ENCODE peak calls at places on chromosomes 7 and 10, in six cellular contexts. U, Y, W, Q, T and O are unnamed samples.
A peak's percentile ranks its signal among the peaks of the same experiment; 100 is the strongest.

GRCh38 chr10:103742779-103743178 is 112.6 kb downstream of the SH3PXD2A start:
- DNase-seq in T (no peak), U (no peak), Q (no peak), W (no peak), Y (no peak), O (no peak)

GRCh38 chr10:123786306-123786705 is 105.3 kb downstream of the CPXM2 start:
- DNase-seq in Y (no peak), T (no peak), W (no peak), U (no peak), Q (no peak), O (no peak)

GRCh38 chr10:71132321-71132810 is 80.0 kb upstream of the UNC5B start:
- DNase-seq in W (no peak), T (no peak), Q (no peak), Y (no peak), U (no peak), O (no peak)

GRCh38 chr10:71812913-71813590 is 38.0 kb downstream of the PSAP start:
- DNase-seq in Q (no peak), U (no peak), Y (no peak), W (no peak), T (no peak), O (no peak)

GRCh38 chr7:156148995-156149394 is 336.7 kb upstream of the SHH start:
- DNase-seq in U (no peak), Q (no peak), Y (no peak), T (no peak), W (no peak), O (no peak)

GRCh38 chr10:70749756-70750155 is 35.4 kb downstream of the TBATA start:
- DNase-seq in W (no peak), T (no peak), Q (no peak), Y (no peak), U (no peak), O (no peak)

GRCh38 chr7:50477640-50478039 is 27.5 kb upstream of the FIGNL1 start:
- DNase-seq in W (no peak), Q (no peak), T (no peak), U (no peak), Y (no peak), O (no peak)

GRCh38 chr7:15280078-15280734 is 281.6 kb downstream of the AGMO start:
- DNase-seq in Y (no peak), W (no peak), Q (no peak), T (no peak), U (no peak), O (no peak)

GRCh38 chr10:59098811-59099452 is 77.5 kb upstream of the PHYHIPL start:
- DNase-seq in Y (no peak), W (no peak), T (no peak), Q (peak; percentile 2), U (no peak), O (no peak)

GRCh38 chr7:42237162-42237821 is at the start of gene GLI3:
- DNase-seq in W (peak; percentile 78), Y (peak; percentile 87), Q (peak; percentile 91), U (peak; percentile 85), T (peak; percentile 88), O (no peak)

GRCh38 chr7:130387306-130387627 is 7.0 kb downstream of the CPA1 start:
- DNase-seq in U (no peak), Y (no peak), W (no peak), Q (no peak), T (no peak), O (no peak)

GRCh38 chr7:1593091-1593866 is 23.4 kb upstream of the PSMG3 start:
- DNase-seq in W (no peak), Y (no peak), U (no peak), T (no peak), Q (no peak), O (peak; percentile 25)

GRCh38 chr10:47287805-47288204 is 12.2 kb upstream of the GDF10 start:
- DNase-seq in T (no peak), U (no peak), Q (no peak), Y (no peak), W (no peak), O (no peak)

GRCh38 chr10:83199357-83199756 is 940.0 kb upstream of the GHITM start:
- DNase-seq in Q (no peak), T (no peak), Y (no peak), W (no peak), U (no peak), O (no peak)

GRCh38 chr10:69728335-69728861 is 73.3 kb upstream of the COL13A1 start:
- DNase-seq in T (no peak), Y (peak; percentile 48), W (no peak), Q (no peak), U (no peak), O (no peak)

GRCh38 chr10:117237401-117237991 is 3.4 kb upstream of the SLC18A2 start:
- DNase-seq in T (no peak), W (no peak), Y (no peak), Q (no peak), U (no peak), O (no peak)

GRCh38 chr7:25255603-25256320 is 27.5 kb upstream of the NPVF start:
- DNase-seq in U (no peak), Y (no peak), Q (no peak), T (no peak), W (no peak), O (no peak)

GRCh38 chr10:80729896-80730295 is 192.2 kb downstream of the SH2D4B start:
- DNase-seq in W (no peak), T (no peak), Y (no peak), Q (no peak), U (no peak), O (no peak)

GRCh38 chr10:132962623-132963429 is 20.5 kb upstream of the CFAP46 start:
- DNase-seq in W (no peak), Q (no peak), U (no peak), Y (peak; percentile 14), T (no peak), O (no peak)

GRCh38 chr7:156897673-156898072 is 4.7 kb upstream of the LMBR1 start:
- DNase-seq in W (no peak), U (no peak), Q (no peak), T (no peak), Y (no peak), O (no peak)

GRCh38 chr7:27961255-27961654 is 219.3 kb downstream of the JAZF1 start:
- DNase-seq in U (no peak), T (no peak), Y (peak; percentile 34), Q (no peak), W (no peak), O (no peak)

GRCh38 chr7:55177068-55177530 is 158.3 kb downstream of the EGFR start:
- DNase-seq in U (no peak), Y (no peak), Q (no peak), W (no peak), T (no peak), O (no peak)

GRCh38 chr10:76202777-76203176 is 771.4 kb downstream of the LRMDA start:
- DNase-seq in Q (no peak), T (no peak), W (no peak), U (no peak), Y (peak; percentile 26), O (no peak)

GRCh38 chr10:85515316-85515715 is 851.3 kb downstream of the GRID1 start:
- DNase-seq in U (no peak), Q (no peak), T (no peak), W (no peak), Y (no peak), O (no peak)

GRCh38 chr10:85508159-85508558 is 858.4 kb downstream of the GRID1 start:
- DNase-seq in T (no peak), U (no peak), Q (no peak), Y (no peak), W (no peak), O (no peak)

GRCh38 chr10:85513450-85513849 is 853.1 kb downstream of the GRID1 start:
- DNase-seq in W (no peak), Q (no peak), Y (no peak), T (no peak), U (no peak), O (no peak)

DNA sequence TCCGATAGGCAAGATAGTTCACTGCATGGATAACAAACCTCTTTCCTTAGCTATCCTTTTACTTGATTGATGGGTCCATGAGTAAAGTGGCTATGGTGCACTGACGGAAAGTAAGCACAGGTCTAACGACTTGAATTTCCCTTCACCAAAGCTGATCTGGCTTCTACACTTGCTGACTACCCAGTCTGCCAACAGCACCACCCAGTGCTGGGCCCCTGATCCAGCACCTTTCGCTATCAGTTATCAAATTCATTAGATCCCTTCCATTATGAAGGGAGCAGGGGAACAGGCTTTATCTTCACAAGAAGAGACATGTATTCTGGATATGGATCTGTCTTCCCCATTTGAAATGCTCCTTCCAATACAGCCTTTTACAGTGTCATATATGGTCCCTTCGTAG is 855.9 kb downstream of the GRID1 start:
- DNase-seq in U (no peak), W (no peak), T (no peak), Y (no peak), Q (no peak), O (no peak)
- TF ChIP-seq CTCF in U (no peak), W (no peak), T (peak; percentile 11), Y (no peak), Q (no peak), O (no peak)

DNA sequence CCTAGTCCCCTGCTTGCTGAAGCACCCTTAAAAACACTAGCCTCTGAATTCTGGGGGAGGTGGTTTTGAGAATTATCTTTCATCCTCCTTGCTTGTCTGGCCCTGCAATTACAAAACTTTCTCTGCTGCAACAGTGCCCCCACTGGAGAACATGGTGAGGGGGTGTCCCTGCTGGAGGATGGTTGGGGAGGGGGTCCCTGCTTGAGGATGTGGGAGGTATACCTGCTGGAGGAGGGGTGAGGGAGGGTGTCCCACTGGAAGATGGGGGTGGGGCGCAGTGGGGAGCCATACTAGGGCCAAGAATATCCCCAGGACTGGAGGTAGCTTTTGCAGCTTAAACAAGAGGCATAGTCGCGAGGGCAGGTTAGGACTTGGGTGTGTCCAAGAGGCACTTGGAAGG is 3.2 kb upstream of the POLM start:
- DNase-seq in U (no peak), Q (no peak), Y (no peak), T (no peak), W (no peak), O (no peak)
- TF ChIP-seq CTCF in U (no peak), Q (no peak), Y (peak; percentile 60), T (no peak), W (peak; percentile 15), O (no peak)

GRCh38 chr10:100993986-100994708 is 5.5 kb upstream of the LZTS2 start:
- DNase-seq in U (no peak), Q (peak; percentile 34), W (peak; percentile 40), T (no peak), Y (peak; percentile 29), O (no peak)
- TF ChIP-seq CTCF in U (peak; percentile 63), Q (peak; percentile 66), W (peak; percentile 71), T (peak; percentile 72), Y (peak; percentile 78), O (no peak)

GRCh38 chr7:128363261-128363721 is 1.8 kb upstream of the PRRT4 start:
- DNase-seq in Y (no peak), U (no peak), Q (no peak), T (no peak), W (no peak), O (no peak)

GRCh38 chr7:128359939-128360338 is 1.6 kb downstream of the PRRT4 start:
- DNase-seq in T (no peak), W (no peak), Y (no peak), Q (no peak), U (no peak), O (no peak)

GRCh38 chr7:128364166-128364565 is 2.7 kb upstream of the PRRT4 start:
- DNase-seq in T (no peak), W (no peak), Y (no peak), Q (no peak), U (no peak), O (no peak)

GRCh38 chr7:128362670-128363069 is 1.2 kb upstream of the PRRT4 start:
- DNase-seq in Q (no peak), W (no peak), U (no peak), T (no peak), Y (no peak), O (no peak)

GRCh38 chr7:128361463-128362441 is at the start of gene PRRT4:
- DNase-seq in U (no peak), Y (no peak), T (peak; percentile 44), W (peak; percentile 38), Q (peak; percentile 75), O (no peak)
- TF ChIP-seq CTCF in U (no peak), Y (no peak), T (no peak), W (peak; percentile 21), Q (no peak), O (no peak)